ENCODE peak calls at places on chromosomes 7 and 10, in six cellular contexts. One of them, this sample, is unnamed.

GRCh38 chr10:117360016-117360415 is 15.2 kb downstream of the PDZD8 start:
- DNase-seq in T-helper 9 cell: no peak
- DNase-seq in IMR-90: peak
- DNase-seq in HFFc6: no peak
- DNase-seq in GM23338: no peak
- DNase-seq in stimulated activated naive CD8-positive, alpha-beta T cell treated with anti-CD3 and anti-CD28 coated beads, Interleukin-15, amount 100 ng/mL, for 72 hours: no peak
- DNase-seq in this sample: no peak

GRCh38 chr7:3232228-3232627 is 68.8 kb upstream of the SDK1 start:
- DNase-seq in T-helper 9 cell: no peak
- DNase-seq in IMR-90: no peak
- DNase-seq in HFFc6: no peak
- DNase-seq in GM23338: no peak
- DNase-seq in stimulated activated naive CD8-positive, alpha-beta T cell treated with anti-CD3 and anti-CD28 coated beads, Interleukin-15, amount 100 ng/mL, for 72 hours: no peak
- DNase-seq in this sample: no peak

GRCh38 chr7:157411580-157411979 is 74.8 kb downstream of the DNAJB6 start:
- DNase-seq in T-helper 9 cell: peak
- DNase-seq in IMR-90: no peak
- DNase-seq in HFFc6: no peak
- DNase-seq in GM23338: peak
- DNase-seq in stimulated activated naive CD8-positive, alpha-beta T cell treated with anti-CD3 and anti-CD28 coated beads, Interleukin-15, amount 100 ng/mL, for 72 hours: no peak
- DNase-seq in this sample: no peak

GRCh38 chr7:106031271-106032029 is 68.4 kb downstream of the CDHR3 start:
- DNase-seq in T-helper 9 cell: no peak
- DNase-seq in IMR-90: no peak
- DNase-seq in HFFc6: no peak
- DNase-seq in GM23338: peak
- DNase-seq in stimulated activated naive CD8-positive, alpha-beta T cell treated with anti-CD3 and anti-CD28 coated beads, Interleukin-15, amount 100 ng/mL, for 72 hours: no peak
- DNase-seq in this sample: peak

GRCh38 chr10:22489467-22489866 is 144.2 kb downstream of the SPAG6 start:
- DNase-seq in T-helper 9 cell: no peak
- DNase-seq in IMR-90: no peak
- DNase-seq in HFFc6: no peak
- DNase-seq in GM23338: no peak
- DNase-seq in stimulated activated naive CD8-positive, alpha-beta T cell treated with anti-CD3 and anti-CD28 coated beads, Interleukin-15, amount 100 ng/mL, for 72 hours: no peak
- DNase-seq in this sample: no peak

GRCh38 chr10:78895469-78895868 is 173.3 kb upstream of the ZMIZ1 start:
- DNase-seq in T-helper 9 cell: no peak
- DNase-seq in IMR-90: no peak
- DNase-seq in HFFc6: no peak
- DNase-seq in GM23338: no peak
- DNase-seq in stimulated activated naive CD8-positive, alpha-beta T cell treated with anti-CD3 and anti-CD28 coated beads, Interleukin-15, amount 100 ng/mL, for 72 hours: no peak
- DNase-seq in this sample: no peak

GRCh38 chr10:12941966-12942365 is 59.5 kb downstream of the CCDC3 start:
- DNase-seq in T-helper 9 cell: no peak
- DNase-seq in IMR-90: no peak
- DNase-seq in HFFc6: no peak
- DNase-seq in GM23338: no peak
- DNase-seq in stimulated activated naive CD8-positive, alpha-beta T cell treated with anti-CD3 and anti-CD28 coated beads, Interleukin-15, amount 100 ng/mL, for 72 hours: no peak
- DNase-seq in this sample: no peak

GRCh38 chr7:111931958-111932357 is 274.2 kb downstream of the DOCK4 start:
- DNase-seq in T-helper 9 cell: no peak
- DNase-seq in IMR-90: peak
- DNase-seq in HFFc6: no peak
- DNase-seq in GM23338: no peak
- DNase-seq in stimulated activated naive CD8-positive, alpha-beta T cell treated with anti-CD3 and anti-CD28 coated beads, Interleukin-15, amount 100 ng/mL, for 72 hours: no peak
- DNase-seq in this sample: no peak

GRCh38 chr7:28126047-28127041 is 54.3 kb downstream of the JAZF1 start:
- DNase-seq in T-helper 9 cell: no peak
- DNase-seq in IMR-90: no peak
- DNase-seq in HFFc6: no peak
- DNase-seq in GM23338: no peak
- DNase-seq in stimulated activated naive CD8-positive, alpha-beta T cell treated with anti-CD3 and anti-CD28 coated beads, Interleukin-15, amount 100 ng/mL, for 72 hours: no peak
- DNase-seq in this sample: no peak

GRCh38 chr10:60905580-60905979 is 38.4 kb downstream of the RHOBTB1 start:
- DNase-seq in T-helper 9 cell: no peak
- DNase-seq in IMR-90: peak
- DNase-seq in HFFc6: peak
- DNase-seq in GM23338: no peak
- DNase-seq in stimulated activated naive CD8-positive, alpha-beta T cell treated with anti-CD3 and anti-CD28 coated beads, Interleukin-15, amount 100 ng/mL, for 72 hours: no peak
- DNase-seq in this sample: no peak

GRCh38 chr7:47905071-47905920 is 43.0 kb downstream of the PKD1L1 start:
- DNase-seq in T-helper 9 cell: no peak
- DNase-seq in IMR-90: no peak
- DNase-seq in HFFc6: no peak
- DNase-seq in GM23338: no peak
- DNase-seq in stimulated activated naive CD8-positive, alpha-beta T cell treated with anti-CD3 and anti-CD28 coated beads, Interleukin-15, amount 100 ng/mL, for 72 hours: no peak
- DNase-seq in this sample: no peak

GRCh38 chr10:54607983-54608382 is 193.0 kb downstream of the PCDH15 start:
- DNase-seq in T-helper 9 cell: no peak
- DNase-seq in IMR-90: no peak
- DNase-seq in HFFc6: no peak
- DNase-seq in GM23338: peak
- DNase-seq in stimulated activated naive CD8-positive, alpha-beta T cell treated with anti-CD3 and anti-CD28 coated beads, Interleukin-15, amount 100 ng/mL, for 72 hours: no peak
- DNase-seq in this sample: no peak

GRCh38 chr10:79586933-79587332 is 23.8 kb upstream of the SFTPA1 start:
- DNase-seq in T-helper 9 cell: no peak
- DNase-seq in IMR-90: no peak
- DNase-seq in HFFc6: no peak
- DNase-seq in GM23338: no peak
- DNase-seq in stimulated activated naive CD8-positive, alpha-beta T cell treated with anti-CD3 and anti-CD28 coated beads, Interleukin-15, amount 100 ng/mL, for 72 hours: no peak
- DNase-seq in this sample: no peak

GRCh38 chr10:75762436-75762802 is 331.0 kb downstream of the LRMDA start:
- DNase-seq in T-helper 9 cell: no peak
- DNase-seq in IMR-90: no peak
- DNase-seq in HFFc6: no peak
- DNase-seq in GM23338: no peak
- DNase-seq in stimulated activated naive CD8-positive, alpha-beta T cell treated with anti-CD3 and anti-CD28 coated beads, Interleukin-15, amount 100 ng/mL, for 72 hours: no peak
- DNase-seq in this sample: peak

GRCh38 chr10:47421057-47421952 is 37.2 kb upstream of the ZNF488 start:
- DNase-seq in T-helper 9 cell: no peak
- DNase-seq in IMR-90: peak
- DNase-seq in HFFc6: peak
- DNase-seq in GM23338: no peak
- DNase-seq in stimulated activated naive CD8-positive, alpha-beta T cell treated with anti-CD3 and anti-CD28 coated beads, Interleukin-15, amount 100 ng/mL, for 72 hours: no peak
- DNase-seq in this sample: no peak

This sample was measured in left kidney.